ENCODE peak calls at places on chromosomes 7 and 10, in nine cellular contexts. One of them, this sample, is unnamed.

GRCh38 chr10:100485336-100485735 is 22.5 kb downstream of the WNT8B start:
- DNase-seq in NCI-H1694 treated with DMSO at 0.1 percent for 48 hours: no peak
- DNase-seq in AML-193: no peak
- DNase-seq in Daoy: no peak
- DNase-seq in SK-N-SH: no peak
- DNase-seq in natural killer cell treated with Interleukin-12 subunit alpha and Interleukin-12 subunit beta and Interleukin-15 and Interleukin-18, amount 100 ng/mL, for 72 hours: no peak
- DNase-seq in midbrain: no peak
- DNase-seq in NCI-H1092 treated with DMSO at 0.1 percent for 48 hours: no peak
- DNase-seq in lower leg skin: no peak
- DNase-seq in this sample: no peak

GRCh38 chr10:92552310-92552709 is 21.6 kb downstream of the IDE start:
- DNase-seq in NCI-H1694 treated with DMSO at 0.1 percent for 48 hours: no peak
- DNase-seq in AML-193: no peak
- DNase-seq in Daoy: no peak
- DNase-seq in SK-N-SH: no peak
- DNase-seq in natural killer cell treated with Interleukin-12 subunit alpha and Interleukin-12 subunit beta and Interleukin-15 and Interleukin-18, amount 100 ng/mL, for 72 hours: no peak
- DNase-seq in midbrain: no peak
- DNase-seq in NCI-H1092 treated with DMSO at 0.1 percent for 48 hours: no peak
- DNase-seq in lower leg skin: no peak
- DNase-seq in this sample: no peak

GRCh38 chr10:77533887-77534278 is 103.7 kb downstream of the KCNMA1 start:
- DNase-seq in NCI-H1694 treated with DMSO at 0.1 percent for 48 hours: no peak
- DNase-seq in AML-193: no peak
- DNase-seq in Daoy: no peak
- DNase-seq in SK-N-SH: peak; percentile 70
- DNase-seq in natural killer cell treated with Interleukin-12 subunit alpha and Interleukin-12 subunit beta and Interleukin-15 and Interleukin-18, amount 100 ng/mL, for 72 hours: no peak
- DNase-seq in midbrain: no peak
- DNase-seq in NCI-H1092 treated with DMSO at 0.1 percent for 48 hours: peak; percentile 14
- DNase-seq in lower leg skin: no peak
- DNase-seq in this sample: no peak

GRCh38 chr7:71630521-71630920 is 498.6 kb downstream of the GALNT17 start:
- DNase-seq in NCI-H1694 treated with DMSO at 0.1 percent for 48 hours: no peak
- DNase-seq in AML-193: no peak
- DNase-seq in Daoy: no peak
- DNase-seq in SK-N-SH: no peak
- DNase-seq in natural killer cell treated with Interleukin-12 subunit alpha and Interleukin-12 subunit beta and Interleukin-15 and Interleukin-18, amount 100 ng/mL, for 72 hours: no peak
- DNase-seq in midbrain: no peak
- DNase-seq in NCI-H1092 treated with DMSO at 0.1 percent for 48 hours: no peak
- DNase-seq in lower leg skin: no peak
- DNase-seq in this sample: no peak

GRCh38 chr10:103758294-103758681 is 97.1 kb downstream of the SH3PXD2A start:
- DNase-seq in NCI-H1694 treated with DMSO at 0.1 percent for 48 hours: no peak
- DNase-seq in AML-193: no peak
- DNase-seq in Daoy: peak; percentile 75
- DNase-seq in SK-N-SH: no peak
- DNase-seq in natural killer cell treated with Interleukin-12 subunit alpha and Interleukin-12 subunit beta and Interleukin-15 and Interleukin-18, amount 100 ng/mL, for 72 hours: no peak
- DNase-seq in midbrain: no peak
- DNase-seq in NCI-H1092 treated with DMSO at 0.1 percent for 48 hours: no peak
- DNase-seq in lower leg skin: no peak
- DNase-seq in this sample: no peak

GRCh38 chr7:38198356-38198755 is 20.3 kb downstream of the STARD3NL start:
- DNase-seq in NCI-H1694 treated with DMSO at 0.1 percent for 48 hours: no peak
- DNase-seq in AML-193: no peak
- DNase-seq in Daoy: no peak
- DNase-seq in SK-N-SH: no peak
- DNase-seq in natural killer cell treated with Interleukin-12 subunit alpha and Interleukin-12 subunit beta and Interleukin-15 and Interleukin-18, amount 100 ng/mL, for 72 hours: no peak
- DNase-seq in midbrain: no peak
- DNase-seq in NCI-H1092 treated with DMSO at 0.1 percent for 48 hours: no peak
- DNase-seq in lower leg skin: no peak
- DNase-seq in this sample: no peak

GRCh38 chr7:14233026-14233897 is 243.8 kb upstream of the ETV1 start:
- DNase-seq in NCI-H1694 treated with DMSO at 0.1 percent for 48 hours: no peak
- DNase-seq in AML-193: no peak
- DNase-seq in Daoy: peak; percentile 39
- DNase-seq in SK-N-SH: no peak
- DNase-seq in natural killer cell treated with Interleukin-12 subunit alpha and Interleukin-12 subunit beta and Interleukin-15 and Interleukin-18, amount 100 ng/mL, for 72 hours: no peak
- DNase-seq in midbrain: no peak
- DNase-seq in NCI-H1092 treated with DMSO at 0.1 percent for 48 hours: no peak
- DNase-seq in lower leg skin: no peak
- DNase-seq in this sample: no peak

GRCh38 chr10:24542314-24543270 is 181.1 kb downstream of the ARHGAP21 start:
- DNase-seq in NCI-H1694 treated with DMSO at 0.1 percent for 48 hours: no peak
- DNase-seq in AML-193: no peak
- DNase-seq in Daoy: no peak
- DNase-seq in SK-N-SH: no peak
- DNase-seq in natural killer cell treated with Interleukin-12 subunit alpha and Interleukin-12 subunit beta and Interleukin-15 and Interleukin-18, amount 100 ng/mL, for 72 hours: no peak
- DNase-seq in midbrain: no peak
- DNase-seq in NCI-H1092 treated with DMSO at 0.1 percent for 48 hours: no peak
- DNase-seq in lower leg skin: no peak
- DNase-seq in this sample: no peak

GRCh38 chr7:66901941-66902843 is 18.8 kb upstream of the TMEM248 start:
- DNase-seq in NCI-H1694 treated with DMSO at 0.1 percent for 48 hours: no peak
- DNase-seq in AML-193: no peak
- DNase-seq in Daoy: no peak
- DNase-seq in SK-N-SH: no peak
- DNase-seq in natural killer cell treated with Interleukin-12 subunit alpha and Interleukin-12 subunit beta and Interleukin-15 and Interleukin-18, amount 100 ng/mL, for 72 hours: no peak
- DNase-seq in midbrain: no peak
- DNase-seq in NCI-H1092 treated with DMSO at 0.1 percent for 48 hours: no peak
- DNase-seq in lower leg skin: no peak
- DNase-seq in this sample: no peak

GRCh38 chr7:42493436-42494198 is 256.6 kb upstream of the GLI3 start:
- DNase-seq in NCI-H1694 treated with DMSO at 0.1 percent for 48 hours: no peak
- DNase-seq in AML-193: no peak
- DNase-seq in Daoy: peak; percentile 88
- DNase-seq in SK-N-SH: peak; percentile 20
- DNase-seq in natural killer cell treated with Interleukin-12 subunit alpha and Interleukin-12 subunit beta and Interleukin-15 and Interleukin-18, amount 100 ng/mL, for 72 hours: no peak
- DNase-seq in midbrain: peak; percentile 24
- DNase-seq in NCI-H1092 treated with DMSO at 0.1 percent for 48 hours: no peak
- DNase-seq in lower leg skin: peak; percentile 66
- DNase-seq in this sample: no peak

GRCh38 chr7:20738517-20739481 is 47.9 kb downstream of the SP8 start:
- DNase-seq in NCI-H1694 treated with DMSO at 0.1 percent for 48 hours: no peak
- DNase-seq in AML-193: no peak
- DNase-seq in Daoy: no peak
- DNase-seq in SK-N-SH: no peak
- DNase-seq in natural killer cell treated with Interleukin-12 subunit alpha and Interleukin-12 subunit beta and Interleukin-15 and Interleukin-18, amount 100 ng/mL, for 72 hours: no peak
- DNase-seq in midbrain: no peak
- DNase-seq in NCI-H1092 treated with DMSO at 0.1 percent for 48 hours: no peak
- DNase-seq in lower leg skin: no peak
- DNase-seq in this sample: no peak

GRCh38 chr7:43196379-43196778 is 83.9 kb downstream of the HECW1 start:
- DNase-seq in NCI-H1694 treated with DMSO at 0.1 percent for 48 hours: no peak
- DNase-seq in AML-193: no peak
- DNase-seq in Daoy: peak; percentile 22
- DNase-seq in SK-N-SH: no peak
- DNase-seq in natural killer cell treated with Interleukin-12 subunit alpha and Interleukin-12 subunit beta and Interleukin-15 and Interleukin-18, amount 100 ng/mL, for 72 hours: no peak
- DNase-seq in midbrain: no peak
- DNase-seq in NCI-H1092 treated with DMSO at 0.1 percent for 48 hours: no peak
- DNase-seq in lower leg skin: no peak
- DNase-seq in this sample: no peak

GRCh38 chr7:48035301-48035966 is at the start of gene C7orf57:
- DNase-seq in NCI-H1694 treated with DMSO at 0.1 percent for 48 hours: no peak
- DNase-seq in AML-193: no peak
- DNase-seq in Daoy: peak; percentile 99
- DNase-seq in SK-N-SH: peak; percentile 99
- DNase-seq in natural killer cell treated with Interleukin-12 subunit alpha and Interleukin-12 subunit beta and Interleukin-15 and Interleukin-18, amount 100 ng/mL, for 72 hours: peak; percentile 94
- DNase-seq in midbrain: peak; percentile 83
- DNase-seq in NCI-H1092 treated with DMSO at 0.1 percent for 48 hours: peak; percentile 89
- DNase-seq in lower leg skin: peak; percentile 75
- DNase-seq in this sample: no peak

GRCh38 chr7:141354251-141354650 is 197.0 kb upstream of the AGK start:
- DNase-seq in NCI-H1694 treated with DMSO at 0.1 percent for 48 hours: no peak
- DNase-seq in AML-193: no peak
- DNase-seq in Daoy: peak; percentile 74
- DNase-seq in SK-N-SH: no peak
- DNase-seq in natural killer cell treated with Interleukin-12 subunit alpha and Interleukin-12 subunit beta and Interleukin-15 and Interleukin-18, amount 100 ng/mL, for 72 hours: no peak
- DNase-seq in midbrain: no peak
- DNase-seq in NCI-H1092 treated with DMSO at 0.1 percent for 48 hours: no peak
- DNase-seq in lower leg skin: no peak
- DNase-seq in this sample: peak; percentile 14

GRCh38 chr7:5773661-5774086 is 7.8 kb downstream of the RNF216 start:
- DNase-seq in NCI-H1694 treated with DMSO at 0.1 percent for 48 hours: no peak
- DNase-seq in AML-193: peak; percentile 21
- DNase-seq in Daoy: peak; percentile 94
- DNase-seq in SK-N-SH: no peak
- DNase-seq in natural killer cell treated with Interleukin-12 subunit alpha and Interleukin-12 subunit beta and Interleukin-15 and Interleukin-18, amount 100 ng/mL, for 72 hours: no peak
- DNase-seq in midbrain: no peak
- DNase-seq in NCI-H1092 treated with DMSO at 0.1 percent for 48 hours: no peak
- DNase-seq in lower leg skin: no peak
- DNase-seq in this sample: no peak

GRCh38 chr7:29040570-29040906 is 82.4 kb upstream of the TRIL start:
- DNase-seq in NCI-H1694 treated with DMSO at 0.1 percent for 48 hours: no peak
- DNase-seq in AML-193: no peak
- DNase-seq in Daoy: no peak
- DNase-seq in SK-N-SH: no peak
- DNase-seq in natural killer cell treated with Interleukin-12 subunit alpha and Interleukin-12 subunit beta and Interleukin-15 and Interleukin-18, amount 100 ng/mL, for 72 hours: no peak
- DNase-seq in midbrain: no peak
- DNase-seq in NCI-H1092 treated with DMSO at 0.1 percent for 48 hours: no peak
- DNase-seq in lower leg skin: no peak
- DNase-seq in this sample: no peak

GRCh38 chr7:105352018-105352612 is 36.6 kb downstream of the SRPK2 start:
- DNase-seq in NCI-H1694 treated with DMSO at 0.1 percent for 48 hours: no peak
- DNase-seq in AML-193: peak; percentile 93
- DNase-seq in Daoy: peak; percentile 86
- DNase-seq in SK-N-SH: no peak
- DNase-seq in natural killer cell treated with Interleukin-12 subunit alpha and Interleukin-12 subunit beta and Interleukin-15 and Interleukin-18, amount 100 ng/mL, for 72 hours: peak; percentile 81
- DNase-seq in midbrain: peak; percentile 69
- DNase-seq in NCI-H1092 treated with DMSO at 0.1 percent for 48 hours: no peak
- DNase-seq in lower leg skin: peak; percentile 84
- DNase-seq in this sample: peak; percentile 96

GRCh38 chr10:11603741-11604140 is 7.7 kb downstream of the USP6NL start:
- DNase-seq in NCI-H1694 treated with DMSO at 0.1 percent for 48 hours: no peak
- DNase-seq in AML-193: no peak
- DNase-seq in Daoy: no peak
- DNase-seq in SK-N-SH: no peak
- DNase-seq in natural killer cell treated with Interleukin-12 subunit alpha and Interleukin-12 subunit beta and Interleukin-15 and Interleukin-18, amount 100 ng/mL, for 72 hours: no peak
- DNase-seq in midbrain: no peak
- DNase-seq in NCI-H1092 treated with DMSO at 0.1 percent for 48 hours: no peak
- DNase-seq in lower leg skin: no peak
- DNase-seq in this sample: no peak

GRCh38 chr7:23004247-23004520 is 9.7 kb downstream of the HYCC1 start:
- DNase-seq in NCI-H1694 treated with DMSO at 0.1 percent for 48 hours: no peak
- DNase-seq in AML-193: no peak
- DNase-seq in Daoy: no peak
- DNase-seq in SK-N-SH: no peak
- DNase-seq in natural killer cell treated with Interleukin-12 subunit alpha and Interleukin-12 subunit beta and Interleukin-15 and Interleukin-18, amount 100 ng/mL, for 72 hours: no peak
- DNase-seq in midbrain: no peak
- DNase-seq in NCI-H1092 treated with DMSO at 0.1 percent for 48 hours: no peak
- DNase-seq in lower leg skin: no peak
- DNase-seq in this sample: no peak

GRCh38 chr10:72250666-72251065 is 23.1 kb upstream of the DDIT4 start:
- DNase-seq in NCI-H1694 treated with DMSO at 0.1 percent for 48 hours: no peak
- DNase-seq in AML-193: no peak
- DNase-seq in Daoy: no peak
- DNase-seq in SK-N-SH: no peak
- DNase-seq in natural killer cell treated with Interleukin-12 subunit alpha and Interleukin-12 subunit beta and Interleukin-15 and Interleukin-18, amount 100 ng/mL, for 72 hours: no peak
- DNase-seq in midbrain: no peak
- DNase-seq in NCI-H1092 treated with DMSO at 0.1 percent for 48 hours: no peak
- DNase-seq in lower leg skin: peak; percentile 75
- DNase-seq in this sample: no peak

GRCh38 chr10:100817268-100817839 is 72.0 kb downstream of the PAX2 start:
- DNase-seq in NCI-H1694 treated with DMSO at 0.1 percent for 48 hours: peak; percentile 1
- DNase-seq in AML-193: no peak
- DNase-seq in Daoy: peak; percentile 15
- DNase-seq in SK-N-SH: no peak
- DNase-seq in natural killer cell treated with Interleukin-12 subunit alpha and Interleukin-12 subunit beta and Interleukin-15 and Interleukin-18, amount 100 ng/mL, for 72 hours: no peak
- DNase-seq in midbrain: no peak
- DNase-seq in NCI-H1092 treated with DMSO at 0.1 percent for 48 hours: no peak
- DNase-seq in lower leg skin: no peak
- DNase-seq in this sample: no peak

GRCh38 chr10:93921338-93921737 is 27.6 kb downstream of the SLC35G1 start:
- DNase-seq in NCI-H1694 treated with DMSO at 0.1 percent for 48 hours: no peak
- DNase-seq in AML-193: no peak
- DNase-seq in Daoy: no peak
- DNase-seq in SK-N-SH: peak; percentile 5
- DNase-seq in natural killer cell treated with Interleukin-12 subunit alpha and Interleukin-12 subunit beta and Interleukin-15 and Interleukin-18, amount 100 ng/mL, for 72 hours: no peak
- DNase-seq in midbrain: no peak
- DNase-seq in NCI-H1092 treated with DMSO at 0.1 percent for 48 hours: no peak
- DNase-seq in lower leg skin: no peak
- DNase-seq in this sample: no peak

GRCh38 chr7:36289833-36290661 is 99.6 kb upstream of the ANLN start:
- DNase-seq in NCI-H1694 treated with DMSO at 0.1 percent for 48 hours: no peak
- DNase-seq in AML-193: no peak
- DNase-seq in Daoy: no peak
- DNase-seq in SK-N-SH: no peak
- DNase-seq in natural killer cell treated with Interleukin-12 subunit alpha and Interleukin-12 subunit beta and Interleukin-15 and Interleukin-18, amount 100 ng/mL, for 72 hours: no peak
- DNase-seq in midbrain: no peak
- DNase-seq in NCI-H1092 treated with DMSO at 0.1 percent for 48 hours: no peak
- DNase-seq in lower leg skin: no peak
- DNase-seq in this sample: no peak

GRCh38 chr10:61285749-61286148 is 167.4 kb downstream of the TMEM26 start:
- DNase-seq in NCI-H1694 treated with DMSO at 0.1 percent for 48 hours: no peak
- DNase-seq in AML-193: no peak
- DNase-seq in Daoy: peak; percentile 2
- DNase-seq in SK-N-SH: no peak
- DNase-seq in natural killer cell treated with Interleukin-12 subunit alpha and Interleukin-12 subunit beta and Interleukin-15 and Interleukin-18, amount 100 ng/mL, for 72 hours: no peak
- DNase-seq in midbrain: no peak
- DNase-seq in NCI-H1092 treated with DMSO at 0.1 percent for 48 hours: peak; percentile 2
- DNase-seq in lower leg skin: no peak
- DNase-seq in this sample: no peak

GRCh38 chr7:115145512-115145911 is 223.6 kb downstream of the MDFIC start:
- DNase-seq in NCI-H1694 treated with DMSO at 0.1 percent for 48 hours: no peak
- DNase-seq in AML-193: peak; percentile 4
- DNase-seq in Daoy: no peak
- DNase-seq in SK-N-SH: no peak
- DNase-seq in natural killer cell treated with Interleukin-12 subunit alpha and Interleukin-12 subunit beta and Interleukin-15 and Interleukin-18, amount 100 ng/mL, for 72 hours: no peak
- DNase-seq in midbrain: no peak
- DNase-seq in NCI-H1092 treated with DMSO at 0.1 percent for 48 hours: no peak
- DNase-seq in lower leg skin: no peak
- DNase-seq in this sample: no peak

This sample was measured in GF-D8.